ENCODE peak calls at places on chromosome 13, in ten cellular contexts. Q is stomach, J is IMR-90, C is transverse colon, N is ovary, R is HCT116, K is A549, S is tibial nerve, D is testis, O is lower leg skin. A is an unnamed sample.

GRCh38 chr13:23609414-23610186 is 39.4 kb downstream of the TNFRSF19 start:
- DNase-seq in Q (no peak), J (peak), C (no peak), N (peak), R (no peak), K (no peak), S (peak), D (peak), O (peak), A (no peak)

GRCh38 chr13:38902551-38902950 is 88.1 kb downstream of the STOML3 start:
- DNase-seq in Q (no peak), J (no peak), C (no peak), N (no peak), R (no peak), K (no peak), S (no peak), D (no peak), O (no peak), A (no peak)

GRCh38 chr13:110108348-110109139 is 198.4 kb downstream of the COL4A1 start:
- DNase-seq in Q (peak), J (peak), C (peak), N (peak), R (peak), K (peak), S (peak), D (peak), O (peak), A (peak)

GRCh38 chr13:102191951-102192461 is 209.8 kb downstream of the FGF14 start:
- DNase-seq in Q (no peak), J (peak), C (no peak), N (no peak), R (no peak), K (no peak), S (no peak), D (no peak), O (no peak), A (no peak)

GRCh38 chr13:27293873-27294515 is 23.4 kb downstream of the RASL11A start:
- DNase-seq in Q (no peak), J (no peak), C (no peak), N (no peak), R (no peak), K (no peak), S (no peak), D (no peak), O (no peak), A (no peak)

GRCh38 chr13:31200636-31200970 is 828 bp downstream of the B3GLCT start:
- DNase-seq in Q (peak), J (no peak), C (peak), N (peak), R (no peak), K (peak), S (no peak), D (peak), O (peak), A (peak)

GRCh38 chr13:33744589-33745369 is 73.2 kb upstream of the RFC3 start:
- DNase-seq in Q (no peak), J (no peak), C (no peak), N (no peak), R (no peak), K (no peak), S (no peak), D (peak), O (no peak), A (no peak)

GRCh38 chr13:51501592-51502205 is 48.9 kb upstream of the INTS6 start:
- DNase-seq in Q (no peak), J (peak), C (no peak), N (no peak), R (no peak), K (no peak), S (no peak), D (peak), O (no peak), A (no peak)

GRCh38 chr13:112849500-112849899 is 119.5 kb upstream of the MCF2L start:
- DNase-seq in Q (no peak), J (peak), C (no peak), N (no peak), R (no peak), K (no peak), S (no peak), D (no peak), O (no peak), A (no peak)

GRCh38 chr13:30138511-30138910 is 168.8 kb downstream of the KATNAL1 start:
- DNase-seq in Q (no peak), J (no peak), C (no peak), N (no peak), R (no peak), K (no peak), S (no peak), D (no peak), O (no peak), A (no peak)

GRCh38 chr13:30334663-30335386 is 27.5 kb upstream of the KATNAL1 start:
- DNase-seq in Q (no peak), J (peak), C (no peak), N (no peak), R (peak), K (peak), S (no peak), D (peak), O (no peak), A (no peak)

GRCh38 chr13:85724554-85725432 is 74.4 kb downstream of the SLITRK6 start:
- DNase-seq in Q (no peak), J (peak), C (no peak), N (no peak), R (no peak), K (no peak), S (no peak), D (peak), O (no peak), A (no peak)

GRCh38 chr13:49428041-49428763 is 15.7 kb downstream of the CAB39L start:
- DNase-seq in Q (no peak), J (no peak), C (no peak), N (no peak), R (no peak), K (no peak), S (no peak), D (no peak), O (no peak), A (no peak)

GRCh38 chr13:93145199-93145598 is 81.4 kb upstream of the GPC6 start:
- DNase-seq in Q (no peak), J (no peak), C (no peak), N (no peak), R (no peak), K (no peak), S (no peak), D (no peak), O (no peak), A (no peak)

DNA sequence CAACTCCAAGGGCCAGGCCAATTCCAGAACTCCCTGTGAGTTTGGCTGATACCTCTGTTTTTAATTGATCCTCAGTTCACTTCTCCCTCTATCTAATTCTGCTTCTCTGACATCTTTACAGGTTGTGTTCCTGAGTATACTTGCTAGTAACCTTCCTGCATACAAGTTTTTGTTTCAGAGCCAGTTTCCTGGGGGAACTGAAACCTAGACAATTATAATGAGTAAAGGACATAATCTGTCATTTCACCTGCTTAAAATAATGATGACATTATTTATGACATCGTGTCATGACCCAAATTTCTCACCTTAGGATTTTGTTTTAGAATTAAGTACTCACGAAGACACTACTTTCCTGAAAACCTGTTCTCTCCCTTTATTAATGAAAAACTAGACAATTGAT is 12.5 kb upstream of the MYCBP2 start:
- DNase-seq in Q (no peak), J (no peak), C (no peak), N (no peak), R (no peak), K (no peak), S (no peak), D (no peak), O (no peak), A (no peak)
- TF ChIP-seq POLR2A in Q (no peak), J (no peak), C (no peak), N (no peak), R (no peak), K (no peak), S (no peak), D (no peak), O (no peak), A (no peak)

GRCh38 chr13:95224064-95224463 is 77.2 kb downstream of the ABCC4 start:
- DNase-seq in Q (no peak), J (no peak), C (no peak), N (no peak), R (no peak), K (no peak), S (no peak), D (no peak), O (no peak), A (no peak)

GRCh38 chr13:95226051-95226450 is 75.2 kb downstream of the ABCC4 start:
- DNase-seq in Q (no peak), J (no peak), C (no peak), N (no peak), R (no peak), K (no peak), S (no peak), D (no peak), O (no peak), A (no peak)

GRCh38 chr13:95217920-95218830 is 83.1 kb downstream of the ABCC4 start:
- DNase-seq in Q (no peak), J (no peak), C (no peak), N (no peak), R (no peak), K (peak), S (no peak), D (no peak), O (no peak), A (no peak)

GRCh38 chr13:95222733-95223018 is 78.6 kb downstream of the ABCC4 start:
- DNase-seq in Q (no peak), J (no peak), C (no peak), N (no peak), R (no peak), K (no peak), S (no peak), D (no peak), O (no peak), A (no peak)

DNA sequence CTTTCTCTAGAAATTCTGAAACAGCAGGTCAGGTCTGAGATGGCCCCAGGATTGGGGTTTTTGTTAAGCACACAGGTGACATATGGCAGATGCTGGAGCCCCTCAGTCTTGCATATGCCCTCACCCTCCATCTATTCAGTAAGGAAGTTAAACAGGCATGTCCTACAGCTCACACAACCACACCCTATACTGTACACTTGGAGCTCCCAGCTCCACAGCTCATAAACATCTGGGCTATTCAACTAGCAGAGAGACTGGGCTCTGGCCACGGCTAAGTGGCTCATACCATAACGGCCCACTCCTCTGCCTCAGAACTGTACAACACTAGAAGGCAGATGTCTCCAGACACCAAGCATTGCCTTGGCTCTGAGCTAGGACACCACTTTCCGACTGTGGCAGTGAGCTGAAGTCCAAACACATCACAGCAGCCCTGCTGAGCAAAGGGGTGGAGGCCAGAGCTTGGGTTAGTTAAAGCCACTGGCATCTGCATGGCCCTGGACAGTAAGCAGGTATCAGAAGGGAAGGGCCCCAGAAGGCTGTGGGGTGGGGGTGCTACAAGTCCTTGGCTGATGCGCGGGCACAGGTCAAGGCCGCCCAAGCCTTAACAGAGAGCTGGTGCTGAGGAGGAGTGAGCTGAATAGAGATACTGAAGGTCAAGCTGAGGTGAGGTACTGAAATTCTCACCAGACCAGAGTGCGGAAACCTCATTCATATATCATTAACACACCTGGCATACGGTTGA is 79.1 kb downstream of the ABCC4 start:
- DNase-seq in Q (no peak), J (no peak), C (peak), N (no peak), R (no peak), K (no peak), S (no peak), D (no peak), O (no peak), A (no peak)
- H3K4me3 ChIP-seq in Q (no peak), J (no peak), C (no peak), N (no peak), R (no peak), K (no peak), S (no peak), D (no peak), O (no peak), A (no peak)

GRCh38 chr13:47904239-47904638 is 96.8 kb downstream of the SUCLA2 start:
- DNase-seq in Q (no peak), J (no peak), C (no peak), N (no peak), R (no peak), K (no peak), S (no peak), D (peak), O (no peak), A (peak)
- TF ChIP-seq POLR2A in Q (no peak), J (no peak), C (no peak), N (no peak), R (no peak), K (no peak), S (no peak), D (no peak), O (no peak), A (no peak)

GRCh38 chr13:99237981-99238662 is 20.1 kb downstream of the GPR18 start:
- DNase-seq in Q (no peak), J (no peak), C (no peak), N (peak), R (no peak), K (no peak), S (no peak), D (no peak), O (no peak), A (peak)
- H3K4me3 ChIP-seq in Q (no peak), J (no peak), C (no peak), N (no peak), R (no peak), K (no peak), S (no peak), D (no peak), O (no peak), A (no peak)

DNA sequence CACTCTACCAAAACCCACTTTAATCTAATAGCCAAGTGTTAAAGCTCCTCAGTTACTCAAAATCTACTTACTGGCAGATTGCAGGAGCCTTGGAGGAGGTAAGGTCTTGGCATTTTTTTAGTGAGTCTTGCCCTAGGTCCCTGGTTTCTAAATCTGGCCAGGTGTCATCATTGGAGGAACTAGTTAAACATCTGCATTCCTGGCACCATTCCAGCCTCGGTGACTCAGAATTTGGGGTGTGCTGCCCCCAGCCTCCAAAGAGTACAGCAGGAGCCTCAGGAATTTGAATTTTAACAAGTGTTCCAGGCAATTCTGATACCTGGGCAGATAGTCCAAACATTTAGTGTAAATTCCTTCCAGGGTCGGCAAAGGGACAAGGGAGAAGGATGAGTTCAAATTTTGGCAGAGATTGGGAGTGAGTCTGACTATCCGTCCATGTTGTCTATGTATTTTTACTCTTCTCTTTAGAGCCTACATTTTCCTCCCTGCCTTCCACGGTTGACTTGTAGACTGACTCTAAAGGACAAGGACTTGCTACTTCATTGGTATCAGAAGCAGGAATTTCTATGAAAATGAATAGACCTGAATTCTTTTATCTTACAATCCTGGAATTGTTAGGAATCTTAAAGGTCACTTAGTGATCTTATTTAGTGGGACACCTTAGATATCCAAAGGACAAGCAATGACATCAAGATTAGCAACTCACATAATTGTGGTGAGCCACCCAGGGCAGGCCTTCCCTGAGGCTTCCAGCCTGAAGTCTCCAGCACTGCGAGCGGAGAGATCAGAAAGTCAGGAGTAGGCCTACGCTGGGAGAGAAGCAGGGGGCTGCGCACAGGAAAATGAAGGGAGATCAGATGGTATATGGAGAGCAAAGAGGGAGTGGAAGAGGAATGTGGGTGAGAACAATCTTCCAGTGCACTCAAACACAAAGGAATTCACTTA is 37.6 kb downstream of the KLF5 start:
- DNase-seq in Q (no peak), J (peak), C (no peak), N (no peak), R (no peak), K (peak), S (no peak), D (no peak), O (peak), A (no peak)
- TF ChIP-seq POLR2A in Q (no peak), J (no peak), C (no peak), N (no peak), R (no peak), K (no peak), S (no peak), D (no peak), O (no peak), A (no peak)

DNA sequence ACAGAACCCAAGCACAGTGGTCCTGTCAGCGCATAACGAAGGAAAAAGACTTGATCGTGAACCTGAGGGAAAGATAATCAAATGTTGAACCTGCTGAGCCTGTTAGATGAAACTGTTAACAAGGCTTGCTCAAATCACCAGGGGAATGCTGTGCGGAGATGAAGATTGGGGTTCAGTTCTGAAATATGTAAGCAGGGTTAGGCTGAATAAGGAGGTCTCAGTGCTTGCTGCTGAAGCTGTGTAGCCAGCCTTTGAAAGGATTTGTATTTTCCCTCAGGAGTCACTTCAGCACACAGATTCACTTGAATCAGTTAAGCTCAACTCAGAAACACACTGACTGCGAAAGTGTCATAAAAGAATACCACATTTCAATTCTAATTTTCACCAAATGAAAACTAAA is 793.5 kb downstream of the OLFM4 start:
- DNase-seq in Q (no peak), J (no peak), C (no peak), N (no peak), R (no peak), K (no peak), S (no peak), D (no peak), O (no peak), A (no peak)
- H3K4me3 ChIP-seq in Q (no peak), J (no peak), C (no peak), N (no peak), R (no peak), K (no peak), S (no peak), D (no peak), O (no peak), A (no peak)

A was measured in adrenal gland.